ENCODE peak calls at places on chromosomes 5 and 9, in five cellular contexts. One of them, this sample, is unnamed.

GRCh38 chr9:91746904-91747303 is 203.1 kb downstream of the ROR2 start:
- DNase-seq in effector memory CD4-positive, alpha-beta T cell: no peak
- DNase-seq in left lung: no peak
- DNase-seq in coronary artery: no peak
- DNase-seq in adrenal gland: no peak
- DNase-seq in this sample: no peak

GRCh38 chr5:2010940-2011339 is 128.2 kb upstream of the IRX4 start:
- DNase-seq in coronary artery: no peak
- DNase-seq in adrenal gland: no peak
- DNase-seq in left lung: no peak
- DNase-seq in effector memory CD4-positive, alpha-beta T cell: no peak
- DNase-seq in this sample: no peak

GRCh38 chr5:116437922-116438578 is 136.6 kb downstream of the SEMA6A start:
- DNase-seq in adrenal gland: no peak
- DNase-seq in left lung: no peak
- DNase-seq in coronary artery: no peak
- DNase-seq in effector memory CD4-positive, alpha-beta T cell: no peak
- DNase-seq in this sample: no peak

GRCh38 chr9:132965478-132965877 is 13.0 kb upstream of the GFI1B start:
- DNase-seq in coronary artery: no peak
- DNase-seq in adrenal gland: no peak
- DNase-seq in left lung: no peak
- DNase-seq in effector memory CD4-positive, alpha-beta T cell: no peak
- DNase-seq in this sample: no peak

GRCh38 chr5:175840050-175840841 is 31.1 kb upstream of the CPLX2 start:
- DNase-seq in effector memory CD4-positive, alpha-beta T cell: no peak
- DNase-seq in coronary artery: no peak
- DNase-seq in left lung: no peak
- DNase-seq in adrenal gland: no peak
- DNase-seq in this sample: no peak

GRCh38 chr5:139395844-139396640 is 1.1 kb upstream of the PROB1 start:
- DNase-seq in effector memory CD4-positive, alpha-beta T cell: no peak
- DNase-seq in adrenal gland: peak; percentile 86
- DNase-seq in coronary artery: no peak
- DNase-seq in left lung: no peak
- DNase-seq in this sample: no peak

GRCh38 chr5:52787600-52788504 is at the start of the genes ITGA1 and PELO:
- DNase-seq in left lung: peak; percentile 91
- DNase-seq in effector memory CD4-positive, alpha-beta T cell: peak; percentile 37
- DNase-seq in coronary artery: peak; percentile 95
- DNase-seq in adrenal gland: peak; percentile 86
- DNase-seq in this sample: peak; percentile 11

GRCh38 chr9:115146581-115147021 is 28.6 kb upstream of the TNC start:
- DNase-seq in adrenal gland: no peak
- DNase-seq in coronary artery: no peak
- DNase-seq in left lung: no peak
- DNase-seq in effector memory CD4-positive, alpha-beta T cell: no peak
- DNase-seq in this sample: no peak

GRCh38 chr9:129455151-129455995 is 165.5 kb downstream of the C9orf50 start:
- DNase-seq in adrenal gland: no peak
- DNase-seq in left lung: peak; percentile 59
- DNase-seq in coronary artery: no peak
- DNase-seq in effector memory CD4-positive, alpha-beta T cell: no peak
- DNase-seq in this sample: no peak

GRCh38 chr5:126357585-126358342 is 65.4 kb upstream of the GRAMD2B start:
- DNase-seq in left lung: no peak
- DNase-seq in coronary artery: no peak
- DNase-seq in adrenal gland: no peak
- DNase-seq in effector memory CD4-positive, alpha-beta T cell: no peak
- DNase-seq in this sample: no peak

GRCh38 chr5:126354857-126355731 is 68.1 kb upstream of the GRAMD2B start:
- DNase-seq in coronary artery: no peak
- DNase-seq in adrenal gland: no peak
- DNase-seq in left lung: no peak
- DNase-seq in effector memory CD4-positive, alpha-beta T cell: no peak
- DNase-seq in this sample: no peak

GRCh38 chr5:126358525-126358924 is 64.7 kb upstream of the GRAMD2B start:
- DNase-seq in adrenal gland: no peak
- DNase-seq in effector memory CD4-positive, alpha-beta T cell: no peak
- DNase-seq in left lung: no peak
- DNase-seq in coronary artery: no peak
- DNase-seq in this sample: no peak

GRCh38 chr5:126354012-126354856 is 69.0 kb upstream of the GRAMD2B start:
- DNase-seq in left lung: no peak
- DNase-seq in coronary artery: no peak
- DNase-seq in adrenal gland: no peak
- DNase-seq in effector memory CD4-positive, alpha-beta T cell: no peak
- DNase-seq in this sample: no peak

GRCh38 chr5:126355940-126356339 is 67.3 kb upstream of the GRAMD2B start:
- DNase-seq in left lung: no peak
- DNase-seq in coronary artery: no peak
- DNase-seq in adrenal gland: no peak
- DNase-seq in effector memory CD4-positive, alpha-beta T cell: no peak
- DNase-seq in this sample: no peak
- H3K27ac ChIP-seq in left lung: no peak overlapping the region
- H3K27ac ChIP-seq in coronary artery: no peak overlapping the region
- H3K27ac ChIP-seq in adrenal gland: no peak overlapping the region
- H3K27ac ChIP-seq in effector memory CD4-positive, alpha-beta T cell: no peak overlapping the region
- H3K27ac ChIP-seq in this sample: no peak overlapping the region

DNA sequence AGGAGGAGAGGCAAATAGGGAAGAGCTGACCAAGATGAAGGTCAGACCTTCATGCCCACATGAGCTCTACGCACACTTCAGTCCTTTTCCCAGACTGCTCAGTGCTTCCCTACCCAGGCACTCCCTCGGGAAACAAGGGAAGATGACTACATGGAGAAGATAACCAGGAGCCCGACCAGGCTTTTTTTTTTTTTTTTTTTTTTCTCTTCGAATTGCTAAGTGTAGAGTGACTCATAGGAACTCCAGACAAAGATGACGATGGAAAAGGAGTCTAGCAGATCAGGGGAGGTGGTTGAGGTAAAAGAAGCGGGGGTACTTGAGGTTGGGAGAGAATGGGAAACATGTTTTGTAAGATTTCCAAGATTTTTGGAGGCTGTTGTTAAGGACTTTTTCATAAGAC is 526.1 kb downstream of the BNC2 start:
- DNase-seq in adrenal gland: peak; percentile 47
- DNase-seq in left lung: no peak
- DNase-seq in coronary artery: no peak
- DNase-seq in effector memory CD4-positive, alpha-beta T cell: no peak
- DNase-seq in this sample: no peak
- H3K27ac ChIP-seq in adrenal gland: no peak overlapping the region
- H3K27ac ChIP-seq in left lung: no peak overlapping the region
- H3K27ac ChIP-seq in coronary artery: peak overlapping the region; percentile 57
- H3K27ac ChIP-seq in effector memory CD4-positive, alpha-beta T cell: no peak overlapping the region
- H3K27ac ChIP-seq in this sample: no peak overlapping the region

GRCh38 chr9:35569206-35569605 is 35.9 kb upstream of the TESK1 start:
- DNase-seq in left lung: no peak
- DNase-seq in effector memory CD4-positive, alpha-beta T cell: no peak
- DNase-seq in adrenal gland: no peak
- DNase-seq in coronary artery: peak; percentile 36
- DNase-seq in this sample: no peak

GRCh38 chr9:35563791-35564197 is 41.3 kb upstream of the TESK1 start:
- DNase-seq in effector memory CD4-positive, alpha-beta T cell: no peak
- DNase-seq in left lung: no peak
- DNase-seq in coronary artery: peak; percentile 82
- DNase-seq in adrenal gland: peak; percentile 91
- DNase-seq in this sample: no peak

GRCh38 chr9:35568196-35568595 is 36.9 kb upstream of the TESK1 start:
- DNase-seq in left lung: no peak
- DNase-seq in coronary artery: peak; percentile 56
- DNase-seq in effector memory CD4-positive, alpha-beta T cell: no peak
- DNase-seq in adrenal gland: no peak
- DNase-seq in this sample: no peak

GRCh38 chr9:35564658-35565061 is 40.4 kb upstream of the TESK1 start:
- DNase-seq in coronary artery: peak; percentile 94
- DNase-seq in adrenal gland: peak; percentile 92
- DNase-seq in left lung: no peak
- DNase-seq in effector memory CD4-positive, alpha-beta T cell: no peak
- DNase-seq in this sample: no peak

DNA sequence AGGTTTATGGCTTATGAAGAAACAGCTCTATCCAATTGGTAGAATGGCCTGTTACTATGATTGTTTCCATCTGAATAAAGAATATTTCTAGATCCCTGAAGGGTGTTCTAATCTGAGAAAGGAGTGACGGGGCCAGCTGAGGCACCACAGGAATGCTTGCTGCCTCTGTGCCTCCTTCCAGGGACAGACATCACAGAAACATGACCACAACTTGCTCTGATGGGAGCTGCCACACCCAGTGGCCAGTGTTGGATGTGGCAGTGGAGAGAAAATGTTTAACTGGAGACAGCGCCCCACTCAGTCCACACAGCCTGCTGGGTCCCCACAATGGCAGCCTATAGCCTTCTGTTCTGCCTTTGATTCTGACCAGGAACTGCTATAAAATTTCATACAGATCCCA is 38.6 kb upstream of the TESK1 start:
- DNase-seq in adrenal gland: no peak
- DNase-seq in effector memory CD4-positive, alpha-beta T cell: no peak
- DNase-seq in left lung: no peak
- DNase-seq in coronary artery: peak; percentile 82
- DNase-seq in this sample: no peak
- H3K27ac ChIP-seq in adrenal gland: no peak overlapping the region
- H3K27ac ChIP-seq in effector memory CD4-positive, alpha-beta T cell: no peak overlapping the region
- H3K27ac ChIP-seq in left lung: no peak overlapping the region
- H3K27ac ChIP-seq in coronary artery: peak overlapping the region; percentile 95
- H3K27ac ChIP-seq in this sample: no peak overlapping the region

DNA sequence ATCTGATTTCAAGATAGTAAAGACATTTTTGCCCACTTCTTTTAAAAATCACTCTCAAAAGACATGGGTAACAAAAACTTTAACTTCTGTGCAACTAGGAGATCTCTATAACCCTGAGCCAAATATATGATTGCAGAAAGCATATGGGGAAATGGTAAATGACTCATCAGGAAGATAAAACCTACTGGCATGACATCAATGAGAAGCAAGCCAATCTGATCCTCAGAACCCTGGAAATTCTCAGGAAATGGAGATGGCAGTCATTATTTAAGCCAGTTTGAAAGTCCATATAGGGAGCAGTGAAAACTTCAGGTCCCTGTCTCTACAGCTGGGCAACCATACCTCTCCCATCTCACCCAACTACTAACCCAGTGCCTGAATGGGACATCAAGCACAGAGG is 249.7 kb upstream of the NREP start:
- DNase-seq in adrenal gland: no peak
- DNase-seq in effector memory CD4-positive, alpha-beta T cell: no peak
- DNase-seq in left lung: no peak
- DNase-seq in coronary artery: no peak
- DNase-seq in this sample: no peak
- H3K27ac ChIP-seq in adrenal gland: no peak overlapping the region
- H3K27ac ChIP-seq in effector memory CD4-positive, alpha-beta T cell: no peak overlapping the region
- H3K27ac ChIP-seq in left lung: no peak overlapping the region
- H3K27ac ChIP-seq in coronary artery: no peak overlapping the region
- H3K27ac ChIP-seq in this sample: no peak overlapping the region

GRCh38 chr9:136411358-136411757 is 900 bp downstream of the PMPCA start:
- DNase-seq in effector memory CD4-positive, alpha-beta T cell: no peak
- DNase-seq in adrenal gland: no peak
- DNase-seq in coronary artery: no peak
- DNase-seq in left lung: no peak
- DNase-seq in this sample: no peak
- H3K27ac ChIP-seq in effector memory CD4-positive, alpha-beta T cell: peak overlapping the region; percentile 84
- H3K27ac ChIP-seq in adrenal gland: no peak overlapping the region
- H3K27ac ChIP-seq in coronary artery: no peak overlapping the region
- H3K27ac ChIP-seq in left lung: no peak overlapping the region
- H3K27ac ChIP-seq in this sample: peak overlapping the region; percentile 67

GRCh38 chr5:91123291-91123690 is 259.8 kb downstream of the ARRDC3 start:
- DNase-seq in left lung: no peak
- DNase-seq in adrenal gland: no peak
- DNase-seq in coronary artery: no peak
- DNase-seq in effector memory CD4-positive, alpha-beta T cell: no peak
- DNase-seq in this sample: no peak

GRCh38 chr5:91119941-91120850 is 262.9 kb downstream of the ARRDC3 start:
- DNase-seq in left lung: no peak
- DNase-seq in coronary artery: no peak
- DNase-seq in adrenal gland: no peak
- DNase-seq in effector memory CD4-positive, alpha-beta T cell: no peak
- DNase-seq in this sample: no peak

GRCh38 chr5:91119265-91119664 is 263.9 kb downstream of the ARRDC3 start:
- DNase-seq in effector memory CD4-positive, alpha-beta T cell: no peak
- DNase-seq in coronary artery: no peak
- DNase-seq in adrenal gland: no peak
- DNase-seq in left lung: no peak
- DNase-seq in this sample: no peak

GRCh38 chr5:91122663-91123062 is 260.5 kb downstream of the ARRDC3 start:
- DNase-seq in left lung: no peak
- DNase-seq in effector memory CD4-positive, alpha-beta T cell: no peak
- DNase-seq in adrenal gland: no peak
- DNase-seq in coronary artery: no peak
- DNase-seq in this sample: no peak

DNA sequence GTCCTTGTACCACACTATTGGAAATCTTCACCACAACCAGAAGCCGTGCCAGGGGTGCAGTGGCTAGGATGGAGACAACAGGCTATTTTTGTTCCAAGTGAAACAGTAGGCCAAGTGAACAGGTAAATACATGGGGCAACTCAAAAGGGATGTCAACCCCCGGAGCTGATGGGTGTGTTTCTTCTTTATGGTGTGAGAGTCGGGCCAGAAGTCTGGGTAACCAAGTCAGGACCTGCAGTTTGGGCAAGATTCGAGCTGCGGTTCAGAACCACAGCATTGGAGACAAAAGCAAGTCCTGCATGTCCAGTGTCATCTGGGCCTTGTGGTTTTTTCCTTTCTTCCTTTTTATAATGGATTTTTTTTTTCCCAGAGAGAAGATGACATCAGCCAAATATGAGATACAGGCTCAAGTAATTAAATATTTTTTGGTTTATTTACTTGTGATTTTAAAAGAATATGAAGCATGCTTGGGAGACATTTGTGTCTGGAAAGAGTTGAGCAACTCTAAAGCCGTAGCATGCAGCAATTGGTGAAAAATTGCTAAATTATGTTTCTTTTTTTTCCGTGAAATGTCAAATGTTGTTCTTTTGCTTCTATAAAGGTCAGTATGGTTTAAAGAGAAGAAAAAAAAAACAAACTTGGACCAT is 261.6 kb downstream of the ARRDC3 start:
- DNase-seq in adrenal gland: no peak
- DNase-seq in left lung: no peak
- DNase-seq in effector memory CD4-positive, alpha-beta T cell: no peak
- DNase-seq in coronary artery: no peak
- DNase-seq in this sample: no peak
- H3K27ac ChIP-seq in adrenal gland: peak overlapping the region; percentile 57
- H3K27ac ChIP-seq in left lung: no peak overlapping the region
- H3K27ac ChIP-seq in effector memory CD4-positive, alpha-beta T cell: no peak overlapping the region
- H3K27ac ChIP-seq in coronary artery: peak overlapping the region; percentile 76
- H3K27ac ChIP-seq in this sample: no peak overlapping the region

DNA sequence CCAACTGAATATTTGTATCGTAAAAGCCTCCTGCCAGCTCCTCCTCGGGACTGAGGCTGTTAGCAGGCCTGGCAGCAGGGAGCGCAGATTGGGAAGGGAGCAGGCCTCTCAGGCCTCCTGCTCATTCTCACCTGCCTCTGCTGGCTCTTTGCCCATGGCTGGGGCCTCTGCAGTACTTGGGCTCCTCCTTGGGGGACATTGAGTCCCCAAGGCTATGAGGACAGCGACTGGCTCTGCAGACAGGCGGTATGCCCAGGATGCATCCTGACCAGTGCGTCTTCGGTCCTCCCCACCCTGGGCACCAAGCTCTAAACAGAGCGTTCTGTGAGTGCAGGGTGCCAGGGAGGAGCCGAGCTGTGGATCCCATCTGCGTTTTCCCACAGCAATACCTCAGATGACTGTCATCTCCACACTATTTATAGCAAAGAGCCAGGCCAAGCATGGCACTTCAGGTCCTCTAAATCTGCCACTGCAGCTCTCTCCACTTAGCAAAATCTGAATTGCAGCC is 38.7 kb downstream of the TSTD2 start:
- DNase-seq in coronary artery: no peak
- DNase-seq in adrenal gland: no peak
- DNase-seq in left lung: no peak
- DNase-seq in effector memory CD4-positive, alpha-beta T cell: no peak
- DNase-seq in this sample: no peak
- H3K27ac ChIP-seq in coronary artery: peak overlapping the region; percentile 70
- H3K27ac ChIP-seq in adrenal gland: no peak overlapping the region
- H3K27ac ChIP-seq in left lung: no peak overlapping the region
- H3K27ac ChIP-seq in effector memory CD4-positive, alpha-beta T cell: no peak overlapping the region
- H3K27ac ChIP-seq in this sample: no peak overlapping the region

This sample was measured in substantia nigra.